ENCODE peak calls at places on chromosomes 5 and 9, in four cellular contexts. S is HepG2, J is GM12878, W is K562. L is an unnamed sample.

GRCh38 chr5:107813559-107813958 is 142.8 kb upstream of the EFNA5 start:
- DNase-seq in S (no peak), J (peak), W (no peak), L (no peak)

GRCh38 chr9:5893134-5893505 is 2.4 kb downstream of the MLANA start:
- DNase-seq in W (no peak), S (peak), J (no peak), L (no peak)

GRCh38 chr5:176740131-176740701 is 70.1 kb upstream of the UNC5A start:
- DNase-seq in J (no peak), S (no peak), W (no peak), L (no peak)

GRCh38 chr5:96789794-96790193 is 18.0 kb downstream of the ERAP1 start:
- DNase-seq in S (no peak), J (no peak), W (no peak), L (no peak)

GRCh38 chr5:135034186-135034962 is at the start of gene PITX1:
- DNase-seq in W (peak), S (peak), J (no peak), L (peak)

GRCh38 chr5:82023530-82024095 is 51.8 kb downstream of the ATG10 start:
- DNase-seq in J (no peak), S (no peak), W (no peak), L (no peak)

GRCh38 chr5:54526604-54527359 is 9.2 kb downstream of the SNX18 start:
- DNase-seq in W (no peak), J (no peak), S (no peak), L (no peak)

GRCh38 chr9:123349691-123350480 is 6.1 kb upstream of the CRB2 start:
- DNase-seq in W (peak), S (peak), J (no peak), L (peak)

GRCh38 chr9:114775981-114776380 is 29.9 kb downstream of the TNFSF15 start:
- DNase-seq in W (no peak), J (no peak), S (no peak), L (no peak)

GRCh38 chr9:96157675-96158074 is 144.3 kb downstream of the HSD17B3 start:
- DNase-seq in S (no peak), W (no peak), J (no peak), L (no peak)

GRCh38 chr9:79129865-79130480 is 441.8 kb upstream of the TLE4 start:
- DNase-seq in S (peak), W (peak), J (no peak), L (peak)

GRCh38 chr5:149757956-149758355 is 27.8 kb downstream of the PPARGC1B start:
- DNase-seq in S (no peak), J (no peak), W (no peak), L (no peak)

GRCh38 chr9:128683340-128684064 is 5.5 kb upstream of the SET start:
- DNase-seq in W (no peak), S (no peak), J (no peak), L (peak)

GRCh38 chr9:5593904-5594303 is 35.0 kb upstream of the RIC1 start:
- DNase-seq in S (no peak), W (no peak), J (peak), L (no peak)

GRCh38 chr5:92554447-92555085 is 1026.5 kb downstream of the NR2F1-AS1 start:
- DNase-seq in J (no peak), S (no peak), W (no peak), L (no peak)

GRCh38 chr9:132637351-132637750 is 32.4 kb downstream of the DDX31 start:
- DNase-seq in W (no peak), S (no peak), J (no peak), L (no peak)

GRCh38 chr9:35680331-35681105 is 6.8 kb downstream of the CA9 start:
- DNase-seq in S (no peak), J (no peak), W (peak), L (no peak)

GRCh38 chr5:159616967-159617366 is 286.7 kb upstream of the IL12B start:
- DNase-seq in S (no peak), J (no peak), W (no peak), L (no peak)
- TF ChIP-seq BHLHE40 in S (no peak), J (no peak), W (no peak), L (no peak)

DNA sequence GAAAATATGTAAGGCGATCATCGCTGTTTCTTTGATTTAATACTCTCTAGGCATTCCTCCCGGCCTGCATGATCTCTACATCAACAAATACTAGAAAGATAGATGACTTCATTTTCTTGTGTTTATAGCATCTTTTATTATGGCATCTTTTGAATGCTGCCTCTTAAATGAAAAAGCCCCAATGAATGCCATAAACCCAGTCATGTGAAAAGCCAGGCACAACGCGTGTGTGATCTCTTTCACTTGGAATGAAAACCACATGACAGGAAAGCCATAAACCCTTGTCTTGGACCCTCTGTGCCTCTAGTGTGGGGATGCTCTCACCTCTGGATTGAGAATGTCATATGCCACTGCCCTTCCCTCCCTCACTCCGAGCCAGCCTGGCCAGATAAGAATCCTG is 476.2 kb downstream of the SEMA5A start:
- DNase-seq in S (no peak), W (no peak), J (no peak), L (no peak)
- TF ChIP-seq TARDBP in S (no peak), W (no peak), J (no peak), L (no peak)

DNA sequence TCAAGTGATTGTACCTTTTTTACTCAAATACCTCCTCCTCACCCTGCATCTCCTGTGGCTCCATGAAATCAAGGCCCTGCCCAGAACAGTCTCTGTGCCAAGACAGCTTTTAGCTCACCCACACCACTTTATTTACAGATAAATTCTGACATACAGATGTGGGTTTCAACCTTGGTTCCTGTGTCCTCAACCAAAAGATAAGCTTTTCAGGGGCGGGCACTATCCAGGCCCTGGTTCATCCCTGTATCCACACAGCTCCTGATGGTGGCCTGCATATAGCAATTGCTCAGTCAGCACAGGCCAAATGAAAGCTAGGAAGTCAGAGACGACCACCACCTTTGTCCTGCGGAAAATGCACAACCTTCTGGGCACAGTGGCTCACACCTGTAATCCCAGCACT is 8.3 kb downstream of the SHB start:
- DNase-seq in J (no peak), S (no peak), W (no peak), L (no peak)
- TF ChIP-seq FOXM1 in J (no peak), S (no peak), W (no peak), L (no peak)

GRCh38 chr9:93288341-93288740 is 104.4 kb downstream of the WNK2 start:
- DNase-seq in J (no peak), W (peak), S (peak), L (peak)

GRCh38 chr9:93287189-93287552 is 103.2 kb downstream of the WNK2 start:
- DNase-seq in W (no peak), J (no peak), S (no peak), L (no peak)

GRCh38 chr9:93288891-93289883 is 105.2 kb downstream of the WNK2 start:
- DNase-seq in S (peak), J (no peak), W (no peak), L (peak)

GRCh38 chr9:93287593-93287992 is 103.7 kb downstream of the WNK2 start:
- DNase-seq in W (no peak), J (no peak), S (no peak), L (no peak)

GRCh38 chr9:93286252-93287188 is 102.6 kb downstream of the WNK2 start:
- DNase-seq in J (no peak), S (no peak), W (no peak), L (no peak)
- TF ChIP-seq BHLHE40 in J (no peak), S (no peak), W (no peak), L (no peak)

DNA sequence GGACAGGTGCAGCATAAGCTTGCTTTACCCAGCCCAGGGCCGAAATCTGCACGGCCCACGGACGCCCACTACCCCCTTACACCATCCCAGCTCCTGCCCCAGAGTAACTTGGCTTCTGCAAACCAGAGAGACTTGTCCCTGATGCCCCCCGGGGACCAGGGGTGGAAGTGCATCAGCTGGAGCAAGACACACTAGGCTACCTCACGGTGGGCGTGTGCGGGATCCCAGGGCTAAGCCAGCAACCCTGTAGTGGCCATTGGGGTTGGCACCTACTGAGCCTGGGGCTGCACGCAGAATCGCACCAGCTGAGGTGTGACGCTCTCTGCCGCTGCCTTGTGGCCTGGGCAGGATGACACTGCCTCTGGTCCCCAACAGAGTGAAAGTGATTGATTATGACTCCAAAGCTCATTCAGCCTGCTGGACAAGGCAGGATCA is 6.1 kb upstream of the ZNF79 start:
- DNase-seq in S (peak), J (no peak), W (peak), L (peak)
- TF ChIP-seq TARDBP in S (no peak), J (no peak), W (no peak), L (no peak)

L was measured in HEK293T.